ENCODE peak calls at places on chromosomes 2 and 18, in six cellular contexts. One of them, this sample, is unnamed.

GRCh38 chr2:59032469-59032868 is 791.3 kb upstream of the FANCL start:
- DNase-seq in AG09309: no peak
- DNase-seq in cardiac fibroblast: no peak
- DNase-seq in OCI-LY7: no peak
- DNase-seq in astrocyte of the spinal cord: no peak
- DNase-seq in body of pancreas: no peak
- DNase-seq in this sample: no peak

GRCh38 chr2:241777686-241778627 is 1.3 kb downstream of the GAL3ST2 start:
- DNase-seq in AG09309: no peak
- DNase-seq in body of pancreas: no peak
- DNase-seq in OCI-LY7: no peak
- DNase-seq in astrocyte of the spinal cord: no peak
- DNase-seq in cardiac fibroblast: no peak
- DNase-seq in this sample: no peak

GRCh38 chr2:85867556-85868292 is 21.1 kb downstream of the ST3GAL5 start:
- DNase-seq in OCI-LY7: no peak
- DNase-seq in cardiac fibroblast: no peak
- DNase-seq in AG09309: no peak
- DNase-seq in body of pancreas: no peak
- DNase-seq in astrocyte of the spinal cord: no peak
- DNase-seq in this sample: no peak

GRCh38 chr2:16177671-16178180 is 237.4 kb downstream of the MYCN start:
- DNase-seq in cardiac fibroblast: no peak
- DNase-seq in OCI-LY7: no peak
- DNase-seq in body of pancreas: no peak
- DNase-seq in astrocyte of the spinal cord: no peak
- DNase-seq in AG09309: no peak
- DNase-seq in this sample: no peak

GRCh38 chr18:41745166-41746049 is 209.6 kb upstream of the PIK3C3 start:
- DNase-seq in AG09309: no peak
- DNase-seq in cardiac fibroblast: peak
- DNase-seq in OCI-LY7: peak
- DNase-seq in astrocyte of the spinal cord: peak
- DNase-seq in body of pancreas: peak
- DNase-seq in this sample: peak

GRCh38 chr2:32931945-32932709 is 14.6 kb upstream of the LTBP1 start:
- DNase-seq in OCI-LY7: no peak
- DNase-seq in AG09309: no peak
- DNase-seq in cardiac fibroblast: no peak
- DNase-seq in astrocyte of the spinal cord: no peak
- DNase-seq in body of pancreas: no peak
- DNase-seq in this sample: no peak

GRCh38 chr2:207848545-207848928 is 78.8 kb upstream of the FZD5 start:
- DNase-seq in body of pancreas: no peak
- DNase-seq in cardiac fibroblast: no peak
- DNase-seq in astrocyte of the spinal cord: no peak
- DNase-seq in OCI-LY7: no peak
- DNase-seq in AG09309: no peak
- DNase-seq in this sample: no peak

GRCh38 chr2:166627893-166628292 is 133.8 kb upstream of the SCN7A start:
- DNase-seq in cardiac fibroblast: peak
- DNase-seq in astrocyte of the spinal cord: no peak
- DNase-seq in AG09309: no peak
- DNase-seq in body of pancreas: no peak
- DNase-seq in OCI-LY7: no peak
- DNase-seq in this sample: no peak

GRCh38 chr2:207879536-207879935 is 109.8 kb upstream of the FZD5 start:
- DNase-seq in AG09309: no peak
- DNase-seq in body of pancreas: no peak
- DNase-seq in cardiac fibroblast: peak
- DNase-seq in OCI-LY7: no peak
- DNase-seq in astrocyte of the spinal cord: peak
- DNase-seq in this sample: peak

GRCh38 chr2:38702413-38702812 is 36.5 kb downstream of the GALM start:
- DNase-seq in astrocyte of the spinal cord: peak
- DNase-seq in body of pancreas: no peak
- DNase-seq in OCI-LY7: no peak
- DNase-seq in cardiac fibroblast: peak
- DNase-seq in AG09309: peak
- DNase-seq in this sample: peak

GRCh38 chr2:47026738-47027531 is 111.3 kb upstream of the MCFD2 start:
- DNase-seq in AG09309: no peak
- DNase-seq in OCI-LY7: no peak
- DNase-seq in cardiac fibroblast: no peak
- DNase-seq in body of pancreas: no peak
- DNase-seq in astrocyte of the spinal cord: no peak
- DNase-seq in this sample: no peak

GRCh38 chr2:1793868-1794445 is 49.6 kb upstream of the PXDN start:
- DNase-seq in astrocyte of the spinal cord: no peak
- DNase-seq in OCI-LY7: no peak
- DNase-seq in AG09309: no peak
- DNase-seq in cardiac fibroblast: no peak
- DNase-seq in body of pancreas: no peak
- DNase-seq in this sample: no peak

GRCh38 chr2:190340369-190340768 is 3.0 kb upstream of the INPP1 start:
- DNase-seq in AG09309: no peak
- DNase-seq in cardiac fibroblast: peak
- DNase-seq in body of pancreas: no peak
- DNase-seq in OCI-LY7: no peak
- DNase-seq in astrocyte of the spinal cord: no peak
- DNase-seq in this sample: no peak

GRCh38 chr2:147538848-147539247 is 306.0 kb upstream of the ACVR2A start:
- DNase-seq in cardiac fibroblast: no peak
- DNase-seq in body of pancreas: no peak
- DNase-seq in astrocyte of the spinal cord: no peak
- DNase-seq in AG09309: no peak
- DNase-seq in OCI-LY7: no peak
- DNase-seq in this sample: no peak

GRCh38 chr2:122886479-122887130 is 1131.2 kb downstream of the TSN start:
- DNase-seq in cardiac fibroblast: no peak
- DNase-seq in astrocyte of the spinal cord: no peak
- DNase-seq in body of pancreas: no peak
- DNase-seq in OCI-LY7: no peak
- DNase-seq in AG09309: no peak
- DNase-seq in this sample: no peak

GRCh38 chr2:43005211-43005974 is 213.0 kb upstream of the HAAO start:
- DNase-seq in cardiac fibroblast: no peak
- DNase-seq in astrocyte of the spinal cord: no peak
- DNase-seq in body of pancreas: peak
- DNase-seq in AG09309: no peak
- DNase-seq in OCI-LY7: no peak
- DNase-seq in this sample: no peak

GRCh38 chr2:43133708-43134570 is 92.5 kb downstream of the ZFP36L2 start:
- DNase-seq in AG09309: no peak
- DNase-seq in body of pancreas: no peak
- DNase-seq in cardiac fibroblast: no peak
- DNase-seq in OCI-LY7: peak
- DNase-seq in astrocyte of the spinal cord: no peak
- DNase-seq in this sample: no peak

GRCh38 chr2:105114551-105114950 is 76.7 kb downstream of the MRPS9 start:
- DNase-seq in body of pancreas: no peak
- DNase-seq in AG09309: peak
- DNase-seq in OCI-LY7: peak
- DNase-seq in cardiac fibroblast: peak
- DNase-seq in astrocyte of the spinal cord: peak
- DNase-seq in this sample: peak

GRCh38 chr18:60122339-60122738 is 222.5 kb downstream of the PMAIP1 start:
- DNase-seq in body of pancreas: no peak
- DNase-seq in astrocyte of the spinal cord: no peak
- DNase-seq in cardiac fibroblast: no peak
- DNase-seq in AG09309: no peak
- DNase-seq in OCI-LY7: no peak
- DNase-seq in this sample: no peak

GRCh38 chr18:69233465-69234054 is 167.1 kb upstream of the DOK6 start:
- DNase-seq in AG09309: no peak
- DNase-seq in body of pancreas: no peak
- DNase-seq in astrocyte of the spinal cord: peak
- DNase-seq in OCI-LY7: no peak
- DNase-seq in cardiac fibroblast: no peak
- DNase-seq in this sample: no peak

GRCh38 chr18:10441472-10441871 is 13.0 kb upstream of the APCDD1 start:
- DNase-seq in AG09309: no peak
- DNase-seq in body of pancreas: no peak
- DNase-seq in OCI-LY7: no peak
- DNase-seq in cardiac fibroblast: no peak
- DNase-seq in astrocyte of the spinal cord: no peak
- DNase-seq in this sample: no peak

GRCh38 chr18:10440874-10441273 is 13.6 kb upstream of the APCDD1 start:
- DNase-seq in cardiac fibroblast: no peak
- DNase-seq in AG09309: no peak
- DNase-seq in body of pancreas: no peak
- DNase-seq in OCI-LY7: no peak
- DNase-seq in astrocyte of the spinal cord: no peak
- DNase-seq in this sample: no peak

GRCh38 chr18:10443001-10443400 is 11.4 kb upstream of the APCDD1 start:
- DNase-seq in body of pancreas: no peak
- DNase-seq in OCI-LY7: no peak
- DNase-seq in astrocyte of the spinal cord: no peak
- DNase-seq in cardiac fibroblast: no peak
- DNase-seq in AG09309: no peak
- DNase-seq in this sample: no peak

GRCh38 chr18:10444314-10445006 is 10.0 kb upstream of the APCDD1 start:
- DNase-seq in body of pancreas: no peak
- DNase-seq in astrocyte of the spinal cord: no peak
- DNase-seq in AG09309: no peak
- DNase-seq in OCI-LY7: no peak
- DNase-seq in cardiac fibroblast: no peak
- DNase-seq in this sample: no peak

DNA sequence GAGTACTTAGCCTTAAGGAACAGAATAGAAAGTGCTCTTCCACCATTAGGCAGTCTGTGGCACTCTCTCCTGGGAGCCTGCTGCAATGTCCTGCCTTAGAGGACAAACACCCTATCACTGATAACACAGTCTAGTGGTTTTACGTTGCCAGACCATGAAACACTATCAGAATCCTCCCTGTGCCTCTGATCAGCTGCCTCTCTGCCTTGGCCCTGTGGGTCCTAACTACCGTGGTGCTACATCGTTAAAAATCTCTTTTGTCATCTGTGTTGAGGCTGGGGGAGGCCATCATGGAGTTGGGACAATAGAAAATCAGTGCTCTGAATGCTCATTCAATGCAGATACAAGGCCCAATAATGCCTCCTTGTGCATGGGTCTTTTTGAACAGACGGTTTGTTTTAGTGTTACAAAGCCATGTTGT is 11.9 kb upstream of the APCDD1 start:
- DNase-seq in body of pancreas: no peak
- DNase-seq in OCI-LY7: no peak
- DNase-seq in AG09309: no peak
- DNase-seq in astrocyte of the spinal cord: no peak
- DNase-seq in cardiac fibroblast: no peak
- DNase-seq in this sample: peak
- TF ChIP-seq CTCF in body of pancreas: peak
- TF ChIP-seq CTCF in OCI-LY7: no peak
- TF ChIP-seq CTCF in AG09309: peak
- TF ChIP-seq CTCF in astrocyte of the spinal cord: peak
- TF ChIP-seq CTCF in cardiac fibroblast: no peak
- TF ChIP-seq CTCF in this sample: peak

GRCh38 chr2:65636024-65636423 is 203.6 kb upstream of the SPRED2 start:
- DNase-seq in AG09309: no peak
- DNase-seq in body of pancreas: no peak
- DNase-seq in OCI-LY7: no peak
- DNase-seq in astrocyte of the spinal cord: no peak
- DNase-seq in cardiac fibroblast: no peak
- DNase-seq in this sample: no peak

GRCh38 chr2:65639156-65639876 is 206.9 kb upstream of the SPRED2 start:
- DNase-seq in AG09309: no peak
- DNase-seq in astrocyte of the spinal cord: peak
- DNase-seq in OCI-LY7: no peak
- DNase-seq in body of pancreas: peak
- DNase-seq in cardiac fibroblast: peak
- DNase-seq in this sample: peak

GRCh38 chr2:65640793-65641103 is 208.3 kb upstream of the SPRED2 start:
- DNase-seq in cardiac fibroblast: no peak
- DNase-seq in OCI-LY7: no peak
- DNase-seq in AG09309: no peak
- DNase-seq in body of pancreas: no peak
- DNase-seq in astrocyte of the spinal cord: no peak
- DNase-seq in this sample: no peak

GRCh38 chr2:65637061-65637460 is 204.7 kb upstream of the SPRED2 start:
- DNase-seq in OCI-LY7: no peak
- DNase-seq in body of pancreas: no peak
- DNase-seq in AG09309: no peak
- DNase-seq in astrocyte of the spinal cord: no peak
- DNase-seq in cardiac fibroblast: no peak
- DNase-seq in this sample: no peak

DNA sequence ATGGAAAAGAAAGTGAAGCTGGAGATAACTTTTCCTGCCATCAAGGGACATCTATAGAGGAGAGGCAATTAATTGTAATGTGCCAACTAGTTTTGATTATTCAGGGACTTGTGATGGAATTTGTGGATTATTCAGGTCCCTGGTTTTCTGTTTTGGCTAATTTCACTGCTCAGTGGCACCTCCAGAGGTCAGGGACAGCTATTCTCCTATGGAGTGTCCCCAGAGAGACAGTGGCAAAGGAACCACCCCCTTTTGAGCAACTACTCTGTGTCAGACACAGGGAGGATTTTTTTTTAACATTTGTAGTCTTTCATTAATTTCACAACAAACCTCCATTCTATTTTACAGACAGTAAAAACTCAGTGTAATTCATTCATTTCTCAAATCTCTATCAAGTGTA is 206.0 kb upstream of the SPRED2 start:
- DNase-seq in astrocyte of the spinal cord: no peak
- DNase-seq in AG09309: no peak
- DNase-seq in cardiac fibroblast: peak
- DNase-seq in OCI-LY7: no peak
- DNase-seq in body of pancreas: no peak
- DNase-seq in this sample: no peak
- TF ChIP-seq CTCF in astrocyte of the spinal cord: peak
- TF ChIP-seq CTCF in AG09309: no peak
- TF ChIP-seq CTCF in cardiac fibroblast: no peak
- TF ChIP-seq CTCF in OCI-LY7: peak
- TF ChIP-seq CTCF in body of pancreas: no peak
- TF ChIP-seq CTCF in this sample: peak

DNA sequence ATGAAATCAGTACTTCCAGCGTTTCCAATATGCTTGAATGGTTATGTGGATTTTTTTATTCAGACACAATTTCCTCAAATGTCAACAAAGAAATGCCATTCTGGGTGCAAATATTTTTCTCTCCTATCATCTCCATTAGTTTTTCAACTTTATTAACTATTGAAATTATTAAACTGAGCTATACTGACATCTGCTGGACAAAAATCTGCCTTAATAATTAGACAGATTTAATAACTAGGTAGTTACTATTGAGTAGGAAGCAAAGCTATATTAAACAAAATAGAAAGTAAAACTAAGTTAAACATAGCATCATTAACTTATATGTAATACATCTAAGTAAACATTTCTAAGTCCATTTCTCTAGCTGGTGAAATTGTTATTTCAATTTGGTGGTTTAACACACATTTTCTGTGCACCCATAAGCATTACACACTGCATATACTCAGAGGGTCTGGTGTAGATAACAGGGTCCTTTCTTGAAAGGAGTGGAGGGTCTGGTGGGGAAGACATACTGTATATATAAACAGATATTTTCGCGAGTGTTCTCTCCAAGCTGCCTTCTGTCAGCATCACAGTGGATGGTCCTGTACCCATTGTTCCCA is 77.0 kb downstream of the LANCL1 start:
- DNase-seq in astrocyte of the spinal cord: peak
- DNase-seq in AG09309: no peak
- DNase-seq in OCI-LY7: peak
- DNase-seq in body of pancreas: no peak
- DNase-seq in cardiac fibroblast: peak
- DNase-seq in this sample: no peak
- TF ChIP-seq CTCF in astrocyte of the spinal cord: peak
- TF ChIP-seq CTCF in AG09309: no peak
- TF ChIP-seq CTCF in OCI-LY7: peak
- TF ChIP-seq CTCF in body of pancreas: peak
- TF ChIP-seq CTCF in cardiac fibroblast: peak
- TF ChIP-seq CTCF in this sample: peak

GRCh38 chr2:139353874-139354273 is 573.7 kb upstream of the NXPH2 start:
- DNase-seq in OCI-LY7: no peak
- DNase-seq in astrocyte of the spinal cord: no peak
- DNase-seq in body of pancreas: peak
- DNase-seq in cardiac fibroblast: no peak
- DNase-seq in AG09309: no peak
- DNase-seq in this sample: no peak
- TF ChIP-seq CTCF in OCI-LY7: no peak
- TF ChIP-seq CTCF in astrocyte of the spinal cord: no peak
- TF ChIP-seq CTCF in body of pancreas: no peak
- TF ChIP-seq CTCF in cardiac fibroblast: no peak
- TF ChIP-seq CTCF in AG09309: no peak
- TF ChIP-seq CTCF in this sample: no peak

This sample was measured in HFFc6.